ENCODE peak calls at places on chromosomes 1 and 21, in seven cellular contexts. W, X, D, I, K, G and U are unnamed samples.

GRCh38 chr1:5933050-5933449 is 59.2 kb downstream of the NPHP4 start:
- DNase-seq in D (no peak), G (no peak), W (no peak), K (no peak), X (no peak), I (no peak), U (no peak)

GRCh38 chr1:31811605-31812004 is 4.2 kb downstream of the SPOCD1 start:
- DNase-seq in I (peak), X (no peak), W (no peak), G (peak), K (peak), D (no peak), U (peak)

GRCh38 chr1:153506831-153507413 is 28.9 kb downstream of the S100A6 start:
- DNase-seq in X (peak), D (no peak), G (no peak), W (no peak), K (no peak), I (no peak), U (no peak)

GRCh38 chr1:203551550-203551949 is 57.6 kb downstream of the OPTC start:
- DNase-seq in I (no peak), W (no peak), G (no peak), D (no peak), X (no peak), K (no peak), U (no peak)

GRCh38 chr21:42352433-42353095 is 1.8 kb upstream of the TFF2 start:
- DNase-seq in K (no peak), G (no peak), W (no peak), X (no peak), I (no peak), D (no peak), U (no peak)

GRCh38 chr21:45468051-45468970 is 63.3 kb downstream of the COL18A1 start:
- DNase-seq in D (no peak), X (peak), G (no peak), I (peak), W (no peak), K (no peak), U (no peak)

GRCh38 chr1:101089608-101090007 is 64.0 kb upstream of the DPH5 start:
- DNase-seq in X (no peak), K (no peak), G (no peak), I (no peak), W (no peak), D (no peak), U (no peak)

GRCh38 chr1:244964112-244964971 is 100.0 kb upstream of the HNRNPU start:
- DNase-seq in G (peak), D (no peak), K (peak), X (no peak), W (no peak), I (no peak), U (no peak)

GRCh38 chr1:31756578-31756977 is 7.6 kb downstream of the ADGRB2 start:
- DNase-seq in W (no peak), D (no peak), K (no peak), G (no peak), I (no peak), X (no peak), U (no peak)

GRCh38 chr21:39657091-39657689 is 44.5 kb downstream of the B3GALT5 start:
- DNase-seq in G (no peak), K (no peak), D (no peak), I (no peak), W (no peak), X (no peak), U (no peak)

GRCh38 chr1:184019066-184019465 is 18.5 kb downstream of the COLGALT2 start:
- DNase-seq in X (no peak), I (no peak), D (no peak), G (no peak), W (no peak), K (no peak), U (no peak)

GRCh38 chr1:88276158-88276557 is 407.9 kb upstream of the PKN2 start:
- DNase-seq in X (no peak), G (no peak), K (no peak), W (no peak), D (no peak), I (no peak), U (no peak)

GRCh38 chr1:171794085-171794484 is 12.6 kb downstream of the METTL13 start:
- DNase-seq in G (no peak), I (no peak), D (no peak), W (no peak), X (no peak), K (no peak), U (no peak)

GRCh38 chr1:60562715-60563114 is 489.1 kb upstream of the C1orf87 start:
- DNase-seq in D (no peak), G (no peak), I (no peak), X (no peak), W (no peak), K (no peak), U (no peak)

GRCh38 chr21:34704119-34704518 is 35.3 kb downstream of the CLIC6 start:
- DNase-seq in D (no peak), G (no peak), K (no peak), X (no peak), I (no peak), W (no peak), U (no peak)

GRCh38 chr1:62321438-62321837 is 2.2 kb upstream of the KANK4 start:
- DNase-seq in X (no peak), K (no peak), W (no peak), I (no peak), G (no peak), D (no peak), U (no peak)

GRCh38 chr1:68438310-68438709 is 11.4 kb downstream of the RPE65 start:
- DNase-seq in W (no peak), G (no peak), X (no peak), I (no peak), D (no peak), K (no peak), U (peak)

GRCh38 chr1:53065391-53065790 is 3.4 kb downstream of the PODN start:
- DNase-seq in X (no peak), D (no peak), K (no peak), G (no peak), W (no peak), I (peak), U (no peak)

GRCh38 chr1:22562584-22563551 is at the start of gene EPHA8:
- DNase-seq in X (no peak), D (no peak), W (no peak), K (peak), I (no peak), G (no peak), U (no peak)

GRCh38 chr1:184891440-184891839 is 82.9 kb downstream of the NIBAN1 start:
- DNase-seq in I (no peak), G (no peak), D (no peak), K (no peak), X (no peak), W (no peak), U (no peak)

GRCh38 chr1:6171546-6172124 is 8.5 kb downstream of the CHD5 start:
- DNase-seq in W (no peak), I (no peak), X (no peak), K (peak), D (no peak), G (peak), U (no peak)

GRCh38 chr1:28343405-28343804 is 14.6 kb downstream of the MED18 start:
- DNase-seq in W (no peak), I (no peak), K (no peak), D (no peak), G (no peak), X (no peak), U (no peak)

GRCh38 chr1:238961790-238962189 is 424.6 kb upstream of the CHRM3 start:
- DNase-seq in G (no peak), K (no peak), D (no peak), I (no peak), W (no peak), X (no peak), U (no peak)

GRCh38 chr1:74504125-74505065 is 8.0 kb downstream of the LRRC53 start:
- DNase-seq in G (peak), D (no peak), K (peak), I (peak), W (no peak), X (no peak), U (peak)

GRCh38 chr1:112507896-112508241 is 896 bp upstream of the WNT2B start:
- DNase-seq in G (no peak), W (no peak), X (no peak), K (no peak), I (no peak), D (no peak), U (no peak)

GRCh38 chr1:234118911-234119310 is 214.4 kb downstream of the SLC35F3 start:
- DNase-seq in K (no peak), G (no peak), D (no peak), I (no peak), W (no peak), X (no peak), U (no peak)

GRCh38 chr1:209875510-209875909 is 47.7 kb downstream of the UTP25 start:
- DNase-seq in D (no peak), X (no peak), K (peak), I (no peak), W (no peak), G (peak), U (peak)

GRCh38 chr1:224700915-224701531 is 84.9 kb downstream of the CNIH3 start:
- DNase-seq in K (peak), D (no peak), X (no peak), W (no peak), G (peak), I (no peak), U (no peak)